ENCODE peak calls at places on chromosomes 7 and 10, in four cellular contexts. L is K562, X is HCT116, O is HepG2. A is an unnamed sample.

GRCh38 chr7:121072826-121073225 is 84.3 kb downstream of the CPED1 start:
- DNase-seq in L (no peak), X (no peak), O (peak), A (no peak)

GRCh38 chr10:126931548-126931947 is 26.3 kb downstream of the DOCK1 start:
- DNase-seq in L (no peak), X (no peak), O (no peak), A (no peak)

GRCh38 chr7:155192961-155193640 is 104.6 kb upstream of the INSIG1 start:
- DNase-seq in L (no peak), X (no peak), O (no peak), A (no peak)

GRCh38 chr10:114764656-114765055 is 56.9 kb upstream of the FHIP2A start:
- DNase-seq in L (no peak), X (no peak), O (no peak), A (no peak)

GRCh38 chr10:83166344-83166743 is 973.0 kb upstream of the GHITM start:
- DNase-seq in L (no peak), X (no peak), O (no peak), A (peak)

GRCh38 chr7:150988230-150989226 is 2.3 kb upstream of the NOS3 start:
- DNase-seq in L (peak), X (no peak), O (no peak), A (no peak)

GRCh38 chr7:150612925-150613324 is 19.3 kb downstream of the GIMAP6 start:
- DNase-seq in L (no peak), X (no peak), O (no peak), A (no peak)

GRCh38 chr7:24757799-24758275 is 573 bp upstream of the GSDME start:
- DNase-seq in L (no peak), X (no peak), O (peak), A (no peak)

GRCh38 chr7:129343099-129343700 is 91.0 kb upstream of the STRIP2 start:
- DNase-seq in L (peak), X (peak), O (peak), A (peak)

GRCh38 chr10:4931587-4931986 is 31.6 kb upstream of the AKR1C1 start:
- DNase-seq in L (no peak), X (no peak), O (no peak), A (no peak)

GRCh38 chr7:125412890-125413665 is 483.5 kb upstream of the POT1 start:
- DNase-seq in L (no peak), X (no peak), O (no peak), A (no peak)

GRCh38 chr7:30028749-30029635 is 780 bp downstream of the PLEKHA8 start:
- DNase-seq in L (no peak), X (peak), O (peak), A (peak)

GRCh38 chr10:78544447-78545085 is 510.9 kb downstream of the RPS24 start:
- DNase-seq in L (no peak), X (no peak), O (peak), A (no peak)

GRCh38 chr7:116398672-116399071 is 100.9 kb upstream of the CAV2 start:
- DNase-seq in L (no peak), X (no peak), O (no peak), A (no peak)

GRCh38 chr7:117110480-117111315 is 157.4 kb downstream of the ST7 start:
- DNase-seq in L (no peak), X (no peak), O (no peak), A (no peak)

GRCh38 chr7:77348371-77348813 is 67.8 kb downstream of the GSAP start:
- DNase-seq in L (no peak), X (no peak), O (no peak), A (no peak)

GRCh38 chr10:122044045-122044661 is 55.2 kb downstream of the TACC2 start:
- DNase-seq in L (no peak), X (no peak), O (peak), A (peak)

GRCh38 chr10:114483575-114483974 is 79.3 kb upstream of the AFAP1L2 start:
- DNase-seq in L (no peak), X (no peak), O (no peak), A (no peak)

GRCh38 chr10:79188154-79188763 is 119.5 kb downstream of the ZMIZ1 start:
- DNase-seq in L (peak), X (no peak), O (peak), A (no peak)

GRCh38 chr10:91201213-91201996 is 19.1 kb upstream of the PCGF5 start:
- DNase-seq in L (no peak), X (no peak), O (no peak), A (no peak)

GRCh38 chr7:107122483-107122882 is 46.3 kb upstream of the HBP1 start:
- DNase-seq in L (no peak), X (no peak), O (no peak), A (no peak)

GRCh38 chr7:44307301-44307900 is 18.0 kb downstream of the CAMK2B start:
- DNase-seq in L (peak), X (peak), O (peak), A (peak)

GRCh38 chr10:107611101-107611500 is 446.6 kb upstream of the SORCS1 start:
- DNase-seq in L (no peak), X (no peak), O (no peak), A (peak)

GRCh38 chr10:126391162-126391880 is 3.0 kb upstream of the ADAM12 start:
- DNase-seq in L (no peak), X (no peak), O (no peak), A (no peak)

GRCh38 chr7:73827568-73828106 is 3.2 kb upstream of the CLDN4 start:
- DNase-seq in L (peak), X (peak), O (no peak), A (peak)

GRCh38 chr10:131398166-131398565 is 86.6 kb upstream of the TCERG1L start:
- DNase-seq in L (no peak), X (no peak), O (no peak), A (no peak)
- TF ChIP-seq JUND in L (no peak), X (no peak), O (no peak), A (no peak)

GRCh38 chr7:101422361-101423195 is 59.9 kb downstream of the COL26A1 start:
- DNase-seq in L (no peak), X (no peak), O (no peak), A (no peak)
- TF ChIP-seq JUND in L (no peak), X (no peak), O (no peak), A (no peak)

DNA sequence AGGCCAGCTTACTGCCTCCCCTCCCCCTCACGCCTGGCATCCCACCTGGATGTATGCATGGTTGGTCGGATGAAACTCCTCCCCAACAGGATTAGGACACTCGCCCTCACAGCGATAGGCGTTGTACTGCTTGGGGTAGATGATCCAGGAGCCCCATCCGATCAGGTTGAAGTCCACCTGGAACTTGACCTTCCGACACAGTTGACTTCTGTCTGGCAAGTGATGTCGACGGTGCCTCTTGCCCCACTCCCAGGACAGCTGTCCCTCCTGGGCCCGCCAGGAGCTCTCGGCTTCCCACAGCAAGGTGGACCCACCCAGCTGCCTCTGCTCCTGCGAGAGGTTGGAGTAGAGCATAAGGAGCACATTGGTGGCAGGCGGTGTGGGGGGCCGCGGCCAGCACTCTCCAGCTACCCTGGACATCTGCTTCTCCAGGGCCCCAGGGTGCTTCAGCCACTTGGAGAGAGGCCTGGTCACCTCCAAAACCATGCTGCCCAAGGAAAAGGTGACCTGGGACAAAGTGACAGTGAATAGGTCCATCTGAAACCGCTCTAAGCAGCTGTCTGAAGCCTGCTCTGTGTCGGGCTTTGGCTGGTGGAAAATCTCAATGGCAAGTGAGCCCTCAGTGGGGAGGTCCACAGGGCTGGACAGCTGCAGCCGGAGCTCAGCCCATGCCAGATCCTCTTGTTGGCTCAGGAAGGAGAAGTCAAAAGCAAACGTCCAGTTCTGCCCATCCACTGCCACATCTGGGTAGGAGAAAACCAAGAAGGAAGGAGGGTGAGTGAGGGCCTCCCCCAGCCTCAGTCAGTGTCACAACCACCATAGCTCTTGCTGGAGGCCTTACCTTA is 6.0 kb downstream of the NODAL start:
- DNase-seq in L (no peak), X (no peak), O (no peak), A (no peak)
- TF ChIP-seq JUND in L (no peak), X (no peak), O (no peak), A (no peak)

GRCh38 chr7:17185690-17186070 is 112.8 kb upstream of the AHR start:
- DNase-seq in L (no peak), X (no peak), O (no peak), A (no peak)
- TF ChIP-seq JUND in L (no peak), X (no peak), O (no peak), A (no peak)

DNA sequence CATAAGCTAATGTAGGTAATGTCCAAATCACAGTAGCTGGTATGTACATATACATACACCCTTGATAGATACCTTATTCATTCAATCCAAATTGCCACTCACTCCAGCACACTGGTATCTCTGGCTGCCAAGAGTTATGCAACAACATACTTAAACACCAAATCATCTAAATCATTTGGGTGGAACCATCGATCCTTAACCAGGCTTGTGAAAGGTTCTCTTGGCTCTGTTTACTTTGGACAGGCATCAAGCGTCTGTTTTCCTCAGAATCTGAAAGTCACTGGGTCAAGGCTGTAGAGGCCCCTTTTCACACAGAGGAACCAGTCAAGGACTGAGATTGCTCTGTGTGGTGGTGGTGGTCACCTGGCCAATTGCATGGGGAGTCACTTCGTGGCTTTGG is 24.6 kb downstream of the JAZF1 start:
- DNase-seq in L (no peak), X (no peak), O (peak), A (no peak)
- TF ChIP-seq JUND in L (no peak), X (no peak), O (no peak), A (no peak)

GRCh38 chr10:59865101-59865500 is 41.3 kb downstream of the CCDC6 start:
- DNase-seq in L (peak), X (peak), O (peak), A (peak)
- TF ChIP-seq JUND in L (no peak), X (no peak), O (no peak), A (no peak)

DNA sequence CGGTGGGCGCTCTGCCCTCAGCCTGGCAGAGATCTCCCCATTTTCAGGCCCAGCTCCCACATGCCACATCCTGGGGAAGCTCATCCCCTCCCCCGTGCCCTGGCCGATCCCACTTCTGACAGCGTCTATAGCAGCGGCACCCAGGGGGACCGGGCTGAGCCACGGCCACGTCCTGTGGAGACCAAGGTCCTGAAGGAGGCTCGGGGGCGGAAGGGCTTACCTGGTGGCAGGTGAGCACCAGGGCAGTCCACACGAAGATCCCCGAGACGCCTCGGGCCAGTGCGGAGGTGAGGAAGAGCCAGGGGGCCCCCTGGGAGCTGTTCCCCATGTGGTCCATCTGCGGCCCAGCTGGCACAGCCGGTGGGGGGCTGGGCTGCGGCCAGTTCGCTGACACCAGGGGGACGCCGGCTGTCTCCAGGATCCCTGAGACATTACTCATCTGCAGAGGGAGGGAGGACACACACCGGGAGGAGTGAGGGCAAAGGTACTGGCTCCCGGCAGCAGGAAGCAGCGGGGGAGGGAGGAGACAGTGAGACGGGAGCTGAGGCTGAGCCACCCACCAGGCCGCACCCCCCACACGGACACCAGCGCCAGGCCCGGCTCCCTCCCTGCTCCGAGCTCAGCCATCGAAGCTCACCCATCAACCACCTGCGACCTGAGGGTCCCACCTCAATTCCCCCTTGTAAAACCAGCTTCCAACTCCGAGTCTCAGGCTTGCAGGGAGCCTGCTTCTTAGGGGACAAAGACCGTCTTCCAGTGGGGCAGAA is 776 bp downstream of the TMEM184A start:
- DNase-seq in L (peak), X (no peak), O (peak), A (peak)
- TF ChIP-seq JUND in L (no peak), X (no peak), O (peak), A (no peak)

GRCh38 chr7:31782411-31782991 is 95.5 kb downstream of the PPP1R17 start:
- DNase-seq in L (peak), X (peak), O (peak), A (peak)

GRCh38 chr7:31778296-31778695 is 91.3 kb downstream of the PPP1R17 start:
- DNase-seq in L (no peak), X (no peak), O (no peak), A (no peak)

GRCh38 chr7:31772211-31772610 is 85.2 kb downstream of the PPP1R17 start:
- DNase-seq in L (no peak), X (no peak), O (no peak), A (no peak)

GRCh38 chr7:31775511-31775910 is 88.5 kb downstream of the PPP1R17 start:
- DNase-seq in L (no peak), X (no peak), O (no peak), A (no peak)

GRCh38 chr7:31776616-31777015 is 89.6 kb downstream of the PPP1R17 start:
- DNase-seq in L (no peak), X (no peak), O (no peak), A (no peak)
- TF ChIP-seq JUND in L (no peak), X (no peak), O (no peak), A (no peak)

A was measured in T47D.